ENCODE peak calls at places on chromosome 14, in seven cellular contexts. T is uterus; V is CD8-positive, alpha-beta T cell; C is GM06990; Y is ascending aorta; K is IMR-90; I is hepatocyte. H is an unnamed sample.

GRCh38 chr14:28759658-28760313 is 6.8 kb upstream of the FOXG1 start:
- DNase-seq in K (no peak), T (no peak), C (no peak), V (no peak), Y (no peak), I (no peak), H (peak; percentile 65)

GRCh38 chr14:32709072-32709471 is 229.6 kb upstream of the NPAS3 start:
- DNase-seq in I (peak; percentile 24), V (no peak), K (peak; percentile 77), T (peak; percentile 27), C (no peak), Y (no peak), H (no peak)

GRCh38 chr14:63544641-63545234 is 1.6 kb upstream of the PPP2R5E start:
- DNase-seq in I (peak; percentile 16), V (no peak), C (no peak), T (no peak), Y (no peak), K (peak; percentile 41), H (peak; percentile 35)

GRCh38 chr14:75568791-75569190 is 9.6 kb upstream of the FLVCR2 start:
- DNase-seq in Y (no peak), I (no peak), V (no peak), C (no peak), T (no peak), K (no peak), H (no peak)

GRCh38 chr14:48670939-48671338 is 915.2 kb downstream of the RPS29 start:
- DNase-seq in K (no peak), T (no peak), Y (no peak), V (no peak), I (no peak), C (no peak), H (no peak)

GRCh38 chr14:53355581-53356112 is 202.5 kb upstream of the DDHD1 start:
- DNase-seq in T (no peak), K (peak; percentile 82), I (peak; percentile 39), Y (no peak), V (no peak), C (no peak), H (peak; percentile 77)

GRCh38 chr14:75619598-75619997 is 41.1 kb downstream of the ERG28 start:
- DNase-seq in V (no peak), T (no peak), Y (no peak), K (no peak), C (no peak), I (no peak), H (no peak)

GRCh38 chr14:105480807-105481801 is 5.6 kb upstream of the CRIP1 start:
- DNase-seq in K (peak; percentile 81), V (peak; percentile 92), Y (peak; percentile 74), I (peak; percentile 91), C (peak; percentile 82), T (peak; percentile 94), H (peak; percentile 98)

GRCh38 chr14:30419037-30419436 is 139.9 kb upstream of the G2E3 start:
- DNase-seq in K (no peak), C (no peak), Y (no peak), V (no peak), T (no peak), I (no peak), H (no peak)

GRCh38 chr14:77275041-77275854 is 4.2 kb upstream of the NGB start:
- DNase-seq in C (no peak), T (no peak), I (no peak), Y (no peak), V (no peak), K (no peak), H (peak; percentile 79)

GRCh38 chr14:101590616-101591015 is 29.3 kb downstream of the DIO3 start:
- DNase-seq in V (no peak), Y (no peak), K (no peak), I (no peak), T (no peak), C (no peak), H (no peak)

GRCh38 chr14:52142504-52142903 is 73.6 kb upstream of the NID2 start:
- DNase-seq in I (no peak), K (no peak), V (no peak), T (peak; percentile 75), Y (no peak), C (no peak), H (no peak)

GRCh38 chr14:66496911-66497310 is 10.7 kb downstream of the CCDC196 start:
- DNase-seq in C (no peak), V (no peak), T (no peak), K (no peak), I (no peak), Y (no peak), H (no peak)

GRCh38 chr14:95340201-95340697 is 20.5 kb upstream of the CLMN start:
- DNase-seq in C (no peak), I (peak; percentile 26), T (no peak), Y (no peak), K (no peak), V (no peak), H (no peak)

GRCh38 chr14:75985618-75986438 is at the start of gene IFT43:
- DNase-seq in Y (peak; percentile 52), I (peak; percentile 90), T (peak; percentile 90), V (peak; percentile 94), K (peak; percentile 74), C (peak; percentile 69), H (peak; percentile 90)

GRCh38 chr14:89198544-89199329 is 218.3 kb downstream of the FOXN3 start:
- DNase-seq in C (no peak), V (no peak), K (peak; percentile 41), Y (no peak), T (peak; percentile 45), I (peak; percentile 35), H (no peak)

GRCh38 chr14:25833341-25834121 is 764.3 kb downstream of the NOVA1 start:
- DNase-seq in I (peak; percentile 72), Y (no peak), K (no peak), T (peak; percentile 15), V (no peak), C (no peak), H (peak; percentile 25)

GRCh38 chr14:53955671-53956426 is 776 bp downstream of the BMP4 start:
- DNase-seq in C (peak; percentile 34), Y (no peak), T (peak; percentile 83), V (no peak), K (no peak), I (peak; percentile 85), H (peak; percentile 78)

GRCh38 chr14:84646791-84647500 is 883.0 kb upstream of the FLRT2 start:
- DNase-seq in Y (no peak), V (no peak), K (peak; percentile 11), I (no peak), C (no peak), T (no peak), H (no peak)

GRCh38 chr14:50023671-50024490 is 92.5 kb downstream of the VCPKMT start:
- DNase-seq in Y (no peak), T (peak; percentile 50), C (no peak), I (no peak), V (no peak), K (peak; percentile 89), H (no peak)

GRCh38 chr14:82855912-82856381 is 1322.3 kb upstream of the SEL1L start:
- DNase-seq in Y (no peak), V (no peak), T (no peak), K (peak; percentile 60), C (no peak), I (peak; percentile 55), H (no peak)

GRCh38 chr14:102983496-102983895 is 61.0 kb downstream of the AMN start:
- DNase-seq in I (no peak), T (no peak), Y (no peak), V (no peak), C (no peak), K (no peak), H (no peak)
- H3K36me3 ChIP-seq in I (peaks cover 7% of the 10 kb centered on the region), T (no peaks in the 10 kb centered on the region), Y (peaks cover 92% of the 10 kb centered on the region), V (no peaks in the 10 kb centered on the region), C (no peaks in the 10 kb centered on the region), K (peaks cover 56% of the 10 kb centered on the region), H (peaks cover 14% of the 10 kb centered on the region)

DNA sequence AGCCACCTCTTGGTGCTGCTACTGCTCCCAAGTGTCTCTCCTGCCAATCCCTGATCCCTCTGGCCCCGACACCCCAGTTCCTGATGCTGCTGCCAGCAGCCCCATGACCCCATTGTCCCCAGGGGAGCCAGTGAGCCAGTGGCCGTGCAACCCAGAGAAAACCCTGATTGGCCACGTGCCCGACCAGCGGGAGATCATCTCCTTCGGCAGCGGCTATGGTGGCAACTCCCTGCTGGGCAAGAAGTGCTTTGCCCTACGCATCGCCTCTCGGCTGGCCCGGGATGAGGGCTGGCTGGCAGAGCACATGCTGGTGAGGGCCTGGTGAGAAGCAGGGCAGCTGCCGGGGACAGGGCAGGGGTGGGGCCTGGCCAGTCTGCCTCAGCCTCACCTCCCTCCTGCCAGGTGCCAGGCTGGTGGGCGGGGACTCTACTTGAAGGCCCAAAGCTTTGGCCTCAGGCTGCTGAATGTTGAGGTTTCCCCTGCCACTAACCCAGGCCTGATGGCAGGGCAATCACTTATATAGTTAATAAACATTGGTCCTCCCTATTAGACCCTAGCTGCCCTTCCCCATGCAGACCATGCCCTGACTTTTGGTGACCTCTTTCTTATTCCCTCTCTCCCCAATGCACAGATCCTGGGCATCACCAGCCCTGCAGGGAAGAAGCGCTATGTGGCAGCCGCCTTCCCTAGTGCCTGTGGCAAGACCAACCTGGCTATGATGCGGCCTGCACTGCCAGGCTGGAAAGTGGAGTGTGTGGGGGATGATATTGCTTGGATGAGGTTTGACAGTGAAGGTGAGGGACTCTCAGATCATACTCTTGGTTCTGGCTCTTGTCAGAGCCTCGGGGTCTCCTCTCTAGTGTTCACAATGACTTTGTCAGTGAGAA is 5.1 kb downstream of the PCK2 start:
- DNase-seq in K (no peak), Y (no peak), T (no peak), C (no peak), I (no peak), V (no peak), H (no peak)
- H3K36me3 ChIP-seq in K (peaks cover 43% of the 10 kb centered on the region), Y (peaks cover 18% of the 10 kb centered on the region), T (no peaks in the 10 kb centered on the region), C (peaks cover 41% of the 10 kb centered on the region), I (no peaks in the 10 kb centered on the region), V (peaks cover 6% of the 10 kb centered on the region), H (peaks cover 63% of the 10 kb centered on the region)

DNA sequence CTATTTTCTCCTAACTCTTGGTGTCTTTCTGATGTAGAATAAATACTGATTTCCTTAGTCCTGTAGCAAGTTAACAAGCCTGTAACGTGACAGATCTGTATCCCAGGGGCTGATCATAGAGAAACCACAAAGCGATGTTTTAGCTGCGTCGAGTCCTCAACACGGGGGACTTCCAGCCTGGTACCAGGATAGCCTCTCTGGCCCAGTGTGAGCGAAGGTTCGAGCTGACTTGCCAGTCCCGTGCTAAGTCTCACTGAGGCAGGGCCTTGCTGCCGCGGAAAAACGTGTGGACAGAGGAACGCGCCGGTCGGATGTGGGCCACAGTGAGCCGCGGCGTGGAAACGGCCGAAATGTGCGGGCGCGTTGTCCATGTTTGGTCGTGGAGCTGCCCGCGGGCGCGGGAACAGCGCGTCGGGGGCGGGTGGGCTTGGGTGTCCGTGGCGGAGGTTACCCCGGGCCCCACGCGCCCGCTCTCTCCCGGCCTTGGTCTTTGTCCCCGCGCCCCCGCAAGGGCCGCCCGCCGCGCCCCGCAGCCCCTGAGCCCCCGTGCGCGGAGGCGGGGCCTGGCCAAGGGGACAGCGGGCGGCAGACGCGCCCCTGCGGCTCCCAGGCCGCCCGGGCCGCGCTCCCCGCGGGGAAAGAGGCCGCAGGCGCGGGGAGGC is 531 bp upstream of the EML1 start:
- DNase-seq in I (no peak), Y (no peak), K (peak; percentile 20), C (peak; percentile 15), T (no peak), V (no peak), H (peak; percentile 71)
- H3K36me3 ChIP-seq in I (no peaks in the 10 kb centered on the region), Y (no peaks in the 10 kb centered on the region), K (peaks cover 2% of the 10 kb centered on the region), C (no peaks in the 10 kb centered on the region), T (no peaks in the 10 kb centered on the region), V (no peaks in the 10 kb centered on the region), H (no peaks in the 10 kb centered on the region)

DNA sequence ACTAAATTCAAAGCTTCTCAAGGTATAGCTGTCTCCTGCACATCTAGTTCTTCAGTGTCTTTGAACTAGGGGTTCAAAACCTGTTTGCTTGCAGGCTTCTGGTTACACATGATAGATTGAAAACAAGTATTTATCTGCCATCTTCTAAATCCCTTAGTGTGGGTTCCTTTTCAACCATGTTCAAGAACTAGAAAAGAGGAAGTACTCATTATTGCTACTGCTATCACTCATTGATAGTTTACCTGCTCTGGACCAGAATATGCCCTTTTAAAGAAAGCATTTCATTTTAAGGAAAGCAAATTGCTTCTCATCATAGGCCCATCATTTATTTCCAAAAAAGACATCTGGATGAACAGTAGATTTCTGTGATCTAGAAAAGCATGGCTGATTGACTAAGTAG is 37.1 kb upstream of the VSX2 start:
- DNase-seq in C (no peak), T (no peak), Y (no peak), I (no peak), V (no peak), K (no peak), H (no peak)
- H3K36me3 ChIP-seq in C (peaks cover 5% of the 10 kb centered on the region), T (no peaks in the 10 kb centered on the region), Y (peaks cover 27% of the 10 kb centered on the region), I (no peaks in the 10 kb centered on the region), V (no peaks in the 10 kb centered on the region), K (peaks cover 12% of the 10 kb centered on the region), H (peaks cover 5% of the 10 kb centered on the region)